ENCODE peak calls at places on chromosomes 2 and 18, in five cellular contexts. B, S, V, T and L are unnamed samples. For H3K4me1, the result is how much of the 10 kb centered on the place peaks cover.

GRCh38 chr2:240983361-240983995 is 14.9 kb upstream of the SNED1 start:
- DNase-seq in B (peak), V (peak), S (peak), T (no peak), L (peak)

GRCh38 chr2:182666674-182667320 is 49.3 kb upstream of the DNAJC10 start:
- DNase-seq in V (no peak), T (no peak), B (no peak), S (no peak), L (no peak)

GRCh38 chr2:180145163-180145562 is 138.1 kb upstream of the CWC22 start:
- DNase-seq in T (no peak), S (no peak), V (no peak), B (no peak), L (no peak)

GRCh38 chr2:102166189-102166845 is 20.5 kb upstream of the IL1RL2 start:
- DNase-seq in B (peak), T (peak), S (no peak), V (peak), L (no peak)

GRCh38 chr18:8389391-8390340 is 219.6 kb upstream of the RAB12 start:
- DNase-seq in S (no peak), T (peak), V (peak), B (peak), L (no peak)

GRCh38 chr18:31973929-31974546 is 31.1 kb upstream of the TRAPPC8 start:
- DNase-seq in S (no peak), V (no peak), B (no peak), T (no peak), L (no peak)

GRCh38 chr2:133993160-133993559 is 260.7 kb upstream of the MGAT5 start:
- DNase-seq in S (no peak), T (no peak), B (no peak), V (no peak), L (no peak)

GRCh38 chr18:39660141-39660540 is 2094.5 kb upstream of the CELF4 start:
- DNase-seq in B (no peak), T (no peak), S (no peak), V (no peak), L (no peak)

GRCh38 chr2:111011218-111011617 is 109.5 kb upstream of the BCL2L11 start:
- DNase-seq in T (no peak), V (no peak), S (no peak), B (no peak), L (no peak)

GRCh38 chr2:28543316-28544068 is 47.6 kb downstream of the PLB1 start:
- DNase-seq in V (no peak), B (no peak), S (no peak), T (no peak), L (no peak)

GRCh38 chr2:160324161-160324768 is 124.2 kb upstream of the ITGB6 start:
- DNase-seq in B (peak), T (peak), V (peak), S (no peak), L (peak)

GRCh38 chr2:48065096-48065495 is 158.8 kb upstream of the FBXO11 start:
- DNase-seq in S (no peak), V (no peak), T (no peak), B (no peak), L (no peak)

GRCh38 chr2:239275037-239275685 is 125.7 kb downstream of the HDAC4 start:
- DNase-seq in S (peak), B (peak), T (peak), V (peak), L (peak)

GRCh38 chr2:190791347-190791982 is 89.2 kb upstream of the GLS start:
- DNase-seq in T (peak), B (no peak), S (no peak), V (peak), L (no peak)

GRCh38 chr2:128458438-128458837 is 139.8 kb upstream of the HS6ST1 start:
- DNase-seq in S (no peak), T (no peak), V (no peak), B (no peak), L (no peak)

GRCh38 chr2:111522231-111522768 is 361.7 kb downstream of the ANAPC1 start:
- DNase-seq in T (no peak), B (no peak), V (no peak), S (no peak), L (no peak)

GRCh38 chr18:9380571-9381390 is 46.2 kb downstream of the TWSG1 start:
- DNase-seq in T (no peak), B (no peak), V (no peak), S (no peak), L (no peak)

GRCh38 chr18:79809482-79810192 is 11.9 kb downstream of the KCNG2 start:
- DNase-seq in T (no peak), V (no peak), S (no peak), B (no peak), L (no peak)

GRCh38 chr2:33212151-33212550 is 264.3 kb upstream of the RASGRP3 start:
- DNase-seq in B (no peak), S (no peak), T (no peak), V (no peak), L (peak)

GRCh38 chr2:237322564-237322963 is 91.4 kb downstream of the COL6A3 start:
- DNase-seq in B (no peak), V (no peak), T (no peak), S (no peak), L (no peak)

GRCh38 chr18:24214913-24215312 is 76.1 kb downstream of the CABYR start:
- DNase-seq in T (no peak), B (no peak), S (no peak), V (no peak), L (no peak)

GRCh38 chr2:57892920-57893319 is 153.7 kb upstream of the VRK2 start:
- DNase-seq in V (no peak), S (no peak), T (no peak), B (no peak), L (no peak)

GRCh38 chr2:11387100-11387390 is 42.6 kb upstream of the ROCK2 start:
- DNase-seq in V (no peak), S (no peak), T (no peak), B (no peak), L (no peak)

GRCh38 chr2:121334581-121335293 is 49.7 kb upstream of the TFCP2L1 start:
- DNase-seq in T (no peak), V (no peak), B (no peak), S (no peak), L (peak)

GRCh38 chr18:9482790-9483189 is 7.5 kb downstream of the RALBP1 start:
- DNase-seq in B (no peak), T (no peak), S (no peak), V (no peak), L (no peak)

GRCh38 chr2:179252439-179252838 is 12.2 kb downstream of the SESTD1 start:
- DNase-seq in S (no peak), B (no peak), V (no peak), T (no peak), L (no peak)

GRCh38 chr2:200259577-200259957 is 46.9 kb upstream of the SPATS2L start:
- DNase-seq in B (no peak), S (no peak), T (no peak), V (no peak), L (no peak)

GRCh38 chr2:235358981-235359471 is 134.8 kb upstream of the AGAP1 start:
- DNase-seq in T (no peak), V (no peak), B (no peak), S (no peak), L (no peak)

GRCh38 chr2:21642647-21643046 is 518.9 kb downstream of the TDRD15 start:
- DNase-seq in B (no peak), T (no peak), S (no peak), V (no peak), L (no peak)

GRCh38 chr18:3615374-3615773 is 165.4 kb downstream of the TGIF1 start:
- DNase-seq in V (no peak), S (no peak), T (no peak), B (no peak), L (no peak)
- H3K27ac ChIP-seq in V (no peak), S (no peak), T (no peak), B (no peak), L (no peak)

DNA sequence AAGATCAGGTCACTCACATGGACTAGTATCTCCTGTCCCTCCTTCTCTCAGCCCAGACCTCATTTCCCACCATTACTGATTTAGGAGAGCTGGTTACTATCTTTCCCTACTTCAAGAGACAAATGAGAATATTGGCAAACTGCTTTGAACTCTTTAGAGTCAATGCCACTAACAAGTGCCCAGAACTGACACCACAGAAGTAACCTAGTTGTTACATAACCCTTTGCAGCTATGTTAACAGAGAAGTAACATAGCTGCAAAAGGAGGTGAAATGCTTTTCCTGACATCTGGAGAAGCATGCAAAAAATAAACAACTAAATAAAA is 30.0 kb downstream of the TGFA start:
- DNase-seq in T (no peak), V (no peak), S (no peak), B (no peak), L (no peak)
- H3K4me1 ChIP-seq in T (under half), V (under half), S (under half), B (under half), L (under half)

DNA sequence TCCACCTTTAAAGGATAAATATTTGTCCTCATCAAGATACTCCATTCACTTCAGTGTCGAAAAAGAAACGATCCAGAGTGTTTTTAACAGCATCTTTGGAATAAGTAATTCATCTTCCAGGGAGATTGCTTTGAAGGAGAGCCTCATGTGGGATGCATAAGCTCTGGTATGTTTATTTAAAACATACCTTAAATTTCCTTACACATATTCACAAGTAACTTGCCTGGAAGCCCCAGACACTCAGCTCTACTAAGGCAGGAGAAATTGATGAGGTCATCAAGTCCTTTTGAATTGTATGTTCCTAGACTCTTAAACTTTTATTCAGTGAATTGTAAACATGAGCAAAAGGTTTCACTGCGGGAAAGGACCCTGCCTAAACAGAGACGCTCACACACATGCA is 103.0 kb downstream of the CDK15 start:
- DNase-seq in S (no peak), V (no peak), B (no peak), T (no peak), L (no peak)
- H3K4me3 ChIP-seq in S (no peak), V (no peak), B (no peak), T (no peak), L (no peak)

GRCh38 chr2:216702756-216703155 is 7.4 kb upstream of the IGFBP5 start:
- DNase-seq in V (no peak), B (no peak), T (no peak), S (no peak), L (no peak)

GRCh38 chr2:216698895-216699294 is 3.5 kb upstream of the IGFBP5 start:
- DNase-seq in B (no peak), T (peak), S (no peak), V (no peak), L (no peak)

GRCh38 chr2:216700088-216700567 is 4.8 kb upstream of the IGFBP5 start:
- DNase-seq in V (no peak), T (no peak), S (no peak), B (no peak), L (no peak)

GRCh38 chr2:216701544-216701943 is 6.2 kb upstream of the IGFBP5 start:
- DNase-seq in V (no peak), T (no peak), S (no peak), B (no peak), L (no peak)

DNA sequence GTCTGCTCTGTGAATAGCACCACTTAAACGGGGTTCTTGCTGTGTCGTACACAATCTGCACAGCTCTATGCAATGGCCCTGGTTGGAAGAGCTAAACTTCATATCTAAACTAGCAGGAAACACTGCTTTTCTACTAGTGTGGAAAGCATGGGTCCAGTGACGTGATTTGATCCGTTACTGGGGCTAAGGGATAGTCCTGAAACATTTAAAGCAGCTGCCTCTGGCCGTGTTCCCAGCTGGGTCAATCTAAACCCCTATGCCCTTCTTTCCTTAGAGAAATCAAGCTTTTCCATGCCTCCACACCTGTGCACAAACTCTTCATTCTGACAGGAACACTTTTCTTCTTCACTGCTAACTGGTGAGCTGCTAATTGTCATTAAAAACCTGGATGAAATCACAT is 5.4 kb upstream of the IGFBP5 start:
- DNase-seq in T (no peak), V (no peak), B (peak), S (no peak), L (no peak)
- H3K27ac ChIP-seq in T (peak), V (peak), B (no peak), S (no peak), L (peak)

DNA sequence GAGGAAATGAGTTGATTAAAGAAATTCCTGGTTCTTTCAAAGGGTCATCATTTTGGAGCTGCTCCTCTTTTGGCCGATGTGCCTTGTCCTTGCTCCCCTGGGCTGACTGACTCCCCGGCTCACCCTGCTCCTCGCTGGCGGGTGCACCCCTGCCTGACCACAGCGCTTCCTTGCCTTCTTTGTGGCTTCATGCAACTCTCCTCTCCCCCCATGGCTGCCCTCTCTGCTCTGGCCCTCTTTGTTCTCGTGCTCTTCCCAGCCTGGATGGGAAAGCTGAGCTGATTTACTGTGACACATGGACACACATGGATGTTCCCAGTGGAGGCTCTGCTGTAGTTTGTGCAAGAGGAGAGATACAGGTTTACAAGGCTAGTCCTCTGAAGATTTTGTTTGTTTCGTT is 234.6 kb downstream of the HAUS1 start:
- DNase-seq in T (no peak), V (no peak), B (no peak), S (no peak), L (no peak)
- H3K4me1 ChIP-seq in T (under half), V (under half), B (under half), S (under half), L (under half)

GRCh38 chr18:58865009-58865345 is 300 bp downstream of the ZNF532 start:
- DNase-seq in V (no peak), B (no peak), S (no peak), T (no peak), L (no peak)
- H3K4me3 ChIP-seq in V (peak), B (peak), S (no peak), T (peak), L (peak)

GRCh38 chr18:46364048-46364447 is 259.9 kb downstream of the HAUS1 start:
- DNase-seq in S (no peak), V (no peak), B (no peak), T (no peak), L (no peak)

GRCh38 chr18:46362533-46362932 is 258.3 kb downstream of the HAUS1 start:
- DNase-seq in B (no peak), T (no peak), V (no peak), S (no peak), L (no peak)

GRCh38 chr18:46360102-46360699 is 256.0 kb downstream of the HAUS1 start:
- DNase-seq in S (no peak), V (no peak), T (no peak), B (no peak), L (no peak)

GRCh38 chr18:46356278-46357033 is 252.3 kb downstream of the HAUS1 start:
- DNase-seq in T (peak), S (no peak), B (no peak), V (no peak), L (no peak)

GRCh38 chr18:46360841-46361240 is 256.7 kb downstream of the HAUS1 start:
- DNase-seq in V (no peak), S (no peak), B (no peak), T (no peak), L (no peak)
- H3K27ac ChIP-seq in V (no peak), S (no peak), B (no peak), T (no peak), L (no peak)

GRCh38 chr2:231554327-231554726 is 24.1 kb upstream of the NMUR1 start:
- DNase-seq in S (no peak), V (no peak), B (no peak), T (no peak), L (no peak)
- H3K4me1 ChIP-seq in S (under half), V (under half), B (under half), T (under half), L (under half)

GRCh38 chr2:74036010-74036409 is 51.3 kb downstream of the TET3 start:
- DNase-seq in B (no peak), S (no peak), V (no peak), T (no peak), L (no peak)

GRCh38 chr2:74036450-74037175 is 51.9 kb downstream of the TET3 start:
- DNase-seq in T (no peak), V (no peak), S (no peak), B (no peak), L (no peak)

GRCh38 chr2:74029719-74030397 is 45.1 kb downstream of the TET3 start:
- DNase-seq in V (no peak), T (no peak), B (no peak), S (no peak), L (no peak)

GRCh38 chr2:74031203-74031602 is 46.5 kb downstream of the TET3 start:
- DNase-seq in S (no peak), B (no peak), T (no peak), V (no peak), L (no peak)

DNA sequence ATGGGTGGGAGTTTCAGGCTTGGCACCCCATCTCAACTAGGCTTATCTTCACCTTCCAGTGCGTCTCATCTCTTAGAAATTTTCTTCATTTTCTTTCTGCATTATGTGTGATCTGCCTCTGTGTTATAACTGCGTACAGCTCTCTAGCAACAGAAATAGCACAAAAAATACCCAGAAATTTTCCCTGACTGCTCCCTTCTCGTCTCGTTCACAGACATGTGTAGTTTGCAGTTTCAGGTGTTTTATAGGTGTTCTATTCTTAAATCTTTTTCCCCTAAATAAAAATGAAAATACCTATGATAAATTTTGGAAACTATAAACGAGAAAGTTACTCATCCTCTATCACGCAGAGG is 48.2 kb downstream of the TET3 start:
- DNase-seq in S (no peak), V (no peak), B (no peak), T (no peak), L (no peak)
- H3K4me3 ChIP-seq in S (no peak), V (no peak), B (no peak), T (no peak), L (no peak)

GRCh38 chr2:231682546-231683291 is 25.6 kb upstream of the PTMA start:
- DNase-seq in B (no peak), T (no peak), S (no peak), V (no peak), L (no peak)

GRCh38 chr2:231683292-231683898 is 24.9 kb upstream of the PTMA start:
- DNase-seq in S (no peak), T (no peak), B (no peak), V (no peak), L (no peak)

GRCh38 chr2:231685349-231686191 is 22.8 kb upstream of the PTMA start:
- DNase-seq in T (no peak), B (no peak), S (no peak), V (no peak), L (no peak)

GRCh38 chr2:231684314-231685223 is 23.8 kb upstream of the PTMA start:
- DNase-seq in V (no peak), T (peak), S (no peak), B (no peak), L (no peak)

DNA sequence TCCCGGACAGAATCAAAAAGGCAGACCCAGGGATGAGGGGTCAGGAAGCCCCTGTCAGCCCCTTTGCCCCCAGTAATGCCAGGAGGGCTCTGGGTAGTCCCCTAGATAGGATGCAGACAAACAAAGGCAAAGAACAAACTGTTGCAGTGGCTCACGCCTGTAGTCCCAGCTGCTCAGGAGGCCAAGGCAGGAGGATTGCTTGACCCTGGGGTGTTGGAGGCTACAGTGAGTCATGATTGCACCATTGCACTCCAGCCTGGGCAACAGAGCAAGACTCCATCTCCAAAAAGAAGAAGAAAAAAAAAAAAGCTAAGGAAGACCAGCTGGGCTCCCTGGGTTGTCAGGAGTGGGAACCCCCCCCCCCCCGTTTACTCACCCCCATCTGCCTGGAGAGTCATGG is 24.4 kb upstream of the PTMA start:
- DNase-seq in T (no peak), V (no peak), B (no peak), S (no peak), L (no peak)
- H3K27ac ChIP-seq in T (no peak), V (no peak), B (no peak), S (no peak), L (no peak)